ENCODE peak calls at places on chromosomes 16 and 17, in six cellular contexts. V, T, M, K, N and C are unnamed samples.

GRCh38 chr16:878071-878784 is 77.7 kb upstream of the GNG13 start:
- DNase-seq in V (no peak), T (no peak), M (no peak), K (no peak), N (no peak), C (peak; percentile 21)

GRCh38 chr17:82662711-82663261 is 14.5 kb upstream of the WDR45B start:
- DNase-seq in V (no peak), T (no peak), M (no peak), K (no peak), N (no peak), C (no peak)

GRCh38 chr17:5676012-5676411 is 91.7 kb upstream of the NLRP1 start:
- DNase-seq in V (no peak), T (no peak), M (no peak), K (no peak), N (no peak), C (no peak)

GRCh38 chr17:49515196-49515770 is 20.2 kb downstream of the NGFR start:
- DNase-seq in V (peak; percentile 85), T (peak; percentile 100), M (peak; percentile 74), K (peak; percentile 97), N (no peak), C (no peak)

GRCh38 chr17:10169274-10169673 is 29.1 kb downstream of the GAS7 start:
- DNase-seq in V (peak; percentile 9), T (no peak), M (no peak), K (no peak), N (no peak), C (no peak)

GRCh38 chr17:66353937-66354401 is 51.6 kb downstream of the PRKCA start:
- DNase-seq in V (no peak), T (peak; percentile 45), M (no peak), K (no peak), N (no peak), C (no peak)

GRCh38 chr16:2091722-2092620 is 43.7 kb downstream of the PKD1 start:
- DNase-seq in V (no peak), T (no peak), M (no peak), K (no peak), N (no peak), C (no peak)

GRCh38 chr17:48456584-48456983 is 26.6 kb upstream of the SKAP1 start:
- DNase-seq in V (no peak), T (no peak), M (no peak), K (no peak), N (peak; percentile 19), C (no peak)

DNA sequence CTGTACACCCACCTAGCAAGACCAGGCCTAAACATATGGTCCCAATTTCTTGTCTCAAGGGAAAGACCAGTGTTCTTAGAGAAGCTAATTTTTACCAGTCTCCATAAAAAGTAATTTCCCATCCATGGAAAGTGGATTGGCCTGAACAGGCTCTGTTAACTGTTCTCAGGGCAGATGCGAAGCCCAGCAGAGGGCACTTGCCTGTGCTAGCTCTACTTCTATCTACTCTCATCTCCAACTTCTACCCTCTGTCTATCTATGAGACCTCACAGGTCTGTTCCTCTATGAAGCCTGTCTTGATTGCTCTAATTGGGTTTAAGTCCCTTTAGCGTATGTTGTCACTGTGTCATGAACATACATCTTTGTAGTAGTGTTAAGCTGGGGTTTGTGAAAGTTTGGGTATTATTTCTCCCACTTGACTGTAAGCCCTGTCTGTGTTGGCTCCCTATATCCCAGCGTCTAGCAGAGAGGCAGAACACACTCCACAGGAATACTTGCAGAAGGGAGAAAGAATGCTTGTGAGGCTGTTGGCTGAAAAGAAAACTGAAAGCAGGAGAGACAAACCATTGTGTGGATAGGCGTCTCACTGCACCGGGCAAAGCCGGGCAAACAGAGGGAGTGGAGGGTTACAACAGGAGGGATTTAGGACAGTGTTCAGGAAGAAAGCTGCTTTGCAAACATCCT is 167.2 kb upstream of the MAF start:
- DNase-seq in V (no peak), T (peak; percentile 51), M (no peak), K (no peak), N (no peak), C (no peak)
- H3K4me3 ChIP-seq in V (peak overlapping the region; percentile 43), T (no peak overlapping the region), M (peak overlapping the region; percentile 16), K (peak overlapping the region; percentile 39), N (no peak overlapping the region), C (no peak overlapping the region)

DNA sequence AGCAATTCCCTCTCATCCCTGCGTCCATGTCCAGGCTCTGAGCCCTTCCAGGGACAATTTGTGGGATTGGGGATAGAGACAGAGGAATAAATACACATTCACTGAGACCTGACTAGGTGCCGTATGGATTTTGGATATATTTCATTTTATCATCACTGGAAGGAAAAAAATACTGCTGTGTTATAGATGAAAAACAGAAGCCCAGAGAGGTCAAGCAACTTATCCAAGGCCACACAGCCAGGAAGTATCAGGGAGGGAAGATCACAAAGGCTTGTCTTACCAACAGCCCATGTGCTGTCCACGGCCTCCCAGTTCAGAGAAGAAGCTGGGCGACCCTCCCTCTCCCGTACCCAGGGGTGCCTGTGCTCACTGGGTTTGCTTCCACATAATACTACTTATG is 6.1 kb upstream of the HAP1 start:
- DNase-seq in V (no peak), T (no peak), M (no peak), K (no peak), N (no peak), C (no peak)
- H3K27ac ChIP-seq in V (no peak overlapping the region), T (no peak overlapping the region), M (no peak overlapping the region), K (no peak overlapping the region), N (no peak overlapping the region), C (no peak overlapping the region)

DNA sequence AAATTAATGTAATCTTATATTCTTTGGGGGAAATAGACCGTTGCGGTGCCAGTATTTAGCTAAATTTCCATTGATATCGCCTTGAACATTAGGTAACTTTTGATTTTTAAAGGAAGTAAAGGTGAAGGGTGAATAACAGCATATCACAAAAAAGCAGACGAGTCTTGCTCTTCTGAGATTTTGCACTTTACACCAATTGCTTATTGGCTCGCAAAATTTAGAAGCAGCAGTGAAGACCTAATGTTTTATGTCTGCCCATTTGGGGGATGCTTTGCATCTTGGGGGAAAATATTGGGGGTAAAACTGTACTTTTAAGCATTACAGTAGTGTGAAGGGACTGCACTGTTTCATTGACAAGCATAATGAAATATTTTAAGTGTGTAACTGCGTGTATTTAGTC is 934 bp downstream of the MAP2K6 start:
- DNase-seq in V (no peak), T (no peak), M (no peak), K (no peak), N (no peak), C (no peak)
- H3K4me3 ChIP-seq in V (peak overlapping the region; percentile 69), T (peak overlapping the region; percentile 69), M (peak overlapping the region; percentile 73), K (peak overlapping the region; percentile 60), N (peak overlapping the region; percentile 66), C (peak overlapping the region; percentile 13)

GRCh38 chr17:1695365-1695764 is 10.7 kb upstream of the PRPF8 start:
- DNase-seq in V (no peak), T (no peak), M (no peak), K (no peak), N (no peak), C (no peak)
- H3K27ac ChIP-seq in V (no peak overlapping the region), T (no peak overlapping the region), M (no peak overlapping the region), K (no peak overlapping the region), N (no peak overlapping the region), C (no peak overlapping the region)

GRCh38 chr17:3556905-3557767 is 476 bp downstream of the TRPV3 start:
- DNase-seq in V (no peak), T (no peak), M (no peak), K (no peak), N (no peak), C (no peak)
- H3K4me3 ChIP-seq in V (no peak overlapping the region), T (no peak overlapping the region), M (no peak overlapping the region), K (no peak overlapping the region), N (no peak overlapping the region), C (no peak overlapping the region)

GRCh38 chr17:39787038-39787437 is 49.3 kb downstream of the GRB7 start:
- DNase-seq in V (no peak), T (no peak), M (no peak), K (no peak), N (no peak), C (no peak)

GRCh38 chr17:39782481-39782880 is 44.7 kb downstream of the GRB7 start:
- DNase-seq in V (no peak), T (peak; percentile 88), M (no peak), K (no peak), N (no peak), C (no peak)

GRCh38 chr17:39781814-39782213 is 44.1 kb downstream of the GRB7 start:
- DNase-seq in V (no peak), T (no peak), M (no peak), K (no peak), N (no peak), C (no peak)

GRCh38 chr17:39781028-39781800 is 43.5 kb downstream of the GRB7 start:
- DNase-seq in V (no peak), T (peak; percentile 19), M (no peak), K (no peak), N (no peak), C (no peak)

GRCh38 chr17:39782980-39783379 is 45.2 kb downstream of the GRB7 start:
- DNase-seq in V (no peak), T (peak; percentile 29), M (no peak), K (no peak), N (no peak), C (no peak)
- H3K27ac ChIP-seq in V (peak overlapping the region; percentile 20), T (no peak overlapping the region), M (no peak overlapping the region), K (no peak overlapping the region), N (no peak overlapping the region), C (no peak overlapping the region)

DNA sequence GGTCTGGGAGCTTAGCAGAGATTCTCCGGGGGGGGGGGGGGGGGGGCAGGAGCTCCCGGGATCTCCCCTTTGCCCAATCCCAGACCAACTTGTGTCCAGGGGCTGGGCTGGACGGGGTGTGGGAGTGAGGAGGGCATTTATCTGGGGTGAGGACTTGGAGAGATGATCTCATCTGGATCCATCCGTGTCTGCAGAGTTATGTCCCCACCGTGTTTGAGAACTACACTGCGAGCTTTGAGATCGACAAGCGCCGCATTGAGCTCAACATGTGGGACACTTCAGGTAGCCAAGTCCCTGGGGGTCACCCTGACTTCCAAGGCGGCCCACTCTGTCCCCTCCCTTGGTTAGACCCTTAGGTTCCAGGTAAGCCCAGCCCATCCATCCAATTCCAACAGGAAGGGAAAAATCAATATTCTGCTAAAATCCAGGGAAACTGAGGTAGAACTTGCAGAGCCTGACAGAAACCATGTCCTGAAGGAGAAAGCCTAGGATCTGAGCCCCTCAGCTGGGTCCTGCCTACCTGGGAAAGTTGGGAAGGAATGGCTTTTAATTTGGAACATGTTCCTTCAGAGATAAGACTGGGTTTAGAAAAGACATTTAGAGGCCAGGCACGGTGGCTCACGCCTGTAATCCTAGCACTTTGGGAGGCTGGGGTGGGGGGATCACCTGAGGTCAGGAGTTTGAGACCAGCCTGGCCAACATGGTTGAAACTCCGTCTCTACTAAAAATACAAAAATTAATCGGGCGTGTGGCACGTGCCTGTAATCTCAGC is 921 bp downstream of the RND2 start:
- DNase-seq in V (no peak), T (no peak), M (no peak), K (no peak), N (no peak), C (no peak)
- H3K4me3 ChIP-seq in V (no peak overlapping the region), T (peak overlapping the region; percentile 49), M (peak overlapping the region; percentile 64), K (no peak overlapping the region), N (no peak overlapping the region), C (no peak overlapping the region)

GRCh38 chr16:63628812-63629211 is 1493.1 kb downstream of the CDH11 start:
- DNase-seq in V (no peak), T (no peak), M (no peak), K (no peak), N (no peak), C (no peak)
- H3K27ac ChIP-seq in V (no peak overlapping the region), T (no peak overlapping the region), M (no peak overlapping the region), K (no peak overlapping the region), N (no peak overlapping the region), C (no peak overlapping the region)